ENCODE peak calls at places on chromosomes 1 and 21, in seven cellular contexts. L is Panc1; B is A673; A is tibial artery; R is CD8-positive, alpha-beta T cell; Q is stomach; E is K562. W is an unnamed sample.
A peak's percentile ranks its signal among the peaks of the same experiment; 100 is the strongest.

GRCh38 chr1:214967865-214968575 is 114.5 kb upstream of the KCNK2 start:
- DNase-seq in L (no peak), B (no peak), A (no peak), R (no peak), Q (no peak), E (no peak), W (no peak)

GRCh38 chr1:23403038-23403336 is 21.6 kb downstream of the TCEA3 start:
- DNase-seq in L (peak; percentile 48), B (peak; percentile 42), A (no peak), R (no peak), Q (peak; percentile 31), E (peak; percentile 52), W (no peak)

GRCh38 chr1:61184035-61184713 is 101.8 kb downstream of the NFIA start:
- DNase-seq in L (no peak), B (peak; percentile 95), A (peak; percentile 93), R (no peak), Q (peak; percentile 96), E (peak; percentile 78), W (peak; percentile 75)

GRCh38 chr1:101438359-101438758 is 201.5 kb downstream of the S1PR1 start:
- DNase-seq in L (peak; percentile 2), B (no peak), A (no peak), R (no peak), Q (no peak), E (no peak), W (no peak)

GRCh38 chr1:212749924-212750535 is 41.5 kb downstream of the NSL1 start:
- DNase-seq in L (peak; percentile 28), B (peak; percentile 89), A (no peak), R (no peak), Q (no peak), E (peak; percentile 64), W (no peak)

GRCh38 chr1:116769050-116769449 is 14.8 kb downstream of the CD2 start:
- DNase-seq in L (no peak), B (no peak), A (no peak), R (no peak), Q (no peak), E (no peak), W (no peak)

GRCh38 chr21:38505654-38506523 is 7.6 kb upstream of the ERG start:
- DNase-seq in L (peak; percentile 18), B (peak; percentile 68), A (no peak), R (no peak), Q (no peak), E (peak; percentile 31), W (no peak)

GRCh38 chr1:27934818-27935549 is at the start of gene SMPDL3B:
- DNase-seq in L (no peak), B (no peak), A (no peak), R (no peak), Q (peak; percentile 76), E (no peak), W (peak; percentile 76)

GRCh38 chr1:15797614-15798390 is 9.6 kb downstream of the UQCRHL start:
- DNase-seq in L (no peak), B (no peak), A (no peak), R (no peak), Q (peak; percentile 46), E (peak; percentile 11), W (no peak)

GRCh38 chr1:67227196-67227595 is 60.9 kb downstream of the IL23R start:
- DNase-seq in L (no peak), B (no peak), A (no peak), R (no peak), Q (no peak), E (no peak), W (no peak)

GRCh38 chr1:223298706-223299105 is 65.3 kb downstream of the SUSD4 start:
- DNase-seq in L (no peak), B (no peak), A (no peak), R (no peak), Q (no peak), E (no peak), W (no peak)

GRCh38 chr1:208848854-208849253 is 604.7 kb upstream of the PLXNA2 start:
- DNase-seq in L (no peak), B (no peak), A (no peak), R (no peak), Q (no peak), E (no peak), W (no peak)

GRCh38 chr1:156664949-156665411 is 12.2 kb downstream of the NES start:
- DNase-seq in L (no peak), B (no peak), A (peak; percentile 42), R (no peak), Q (no peak), E (peak; percentile 57), W (peak; percentile 58)

GRCh38 chr1:30111431-30111830 is 612.0 kb downstream of the MATN1 start:
- DNase-seq in L (no peak), B (peak; percentile 83), A (no peak), R (no peak), Q (peak; percentile 27), E (peak; percentile 69), W (peak; percentile 32)

GRCh38 chr1:186310307-186310706 is 64.7 kb downstream of the TPR start:
- DNase-seq in L (no peak), B (no peak), A (no peak), R (no peak), Q (no peak), E (no peak), W (no peak)

GRCh38 chr1:3921786-3922185 is 21.7 kb upstream of the C1orf174 start:
- DNase-seq in L (no peak), B (no peak), A (no peak), R (no peak), Q (no peak), E (no peak), W (no peak)

GRCh38 chr1:246117066-246117791 is 389.9 kb downstream of the SMYD3 start:
- DNase-seq in L (no peak), B (peak; percentile 40), A (no peak), R (peak; percentile 15), Q (peak; percentile 31), E (peak; percentile 70), W (peak; percentile 36)

GRCh38 chr1:93701619-93702018 is 20.0 kb upstream of the BCAR3 start:
- DNase-seq in L (peak; percentile 85), B (no peak), A (no peak), R (no peak), Q (peak; percentile 50), E (no peak), W (no peak)

DNA sequence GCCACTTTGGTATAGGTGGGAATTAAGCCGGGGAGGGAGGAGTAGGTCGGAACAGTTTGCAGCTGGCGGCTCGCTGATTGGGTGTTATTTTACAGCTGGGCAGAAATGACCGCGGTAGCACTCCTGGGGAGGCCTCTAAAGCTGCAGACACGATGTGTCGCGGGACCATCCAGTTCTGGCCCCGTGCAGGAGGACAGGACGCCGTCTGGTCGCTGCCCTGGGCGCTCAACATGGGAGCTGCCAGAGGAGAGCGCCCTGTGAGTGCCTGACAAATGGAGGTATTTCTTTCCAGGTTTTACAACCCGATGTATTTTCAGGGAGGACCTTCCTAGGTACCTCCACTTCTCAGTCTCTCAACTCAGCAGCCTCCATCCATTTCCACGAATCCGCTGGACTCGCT is 46.2 kb downstream of the CDC7 start:
- DNase-seq in L (no peak), B (no peak), A (no peak), R (no peak), Q (no peak), E (no peak), W (no peak)
- TF ChIP-seq CTCF in L (no peak), B (no peak), A (peak; percentile 23), R (no peak), Q (no peak), E (no peak), W (no peak)

GRCh38 chr1:37932759-37933158 is 14.1 kb downstream of the INPP5B start:
- DNase-seq in L (peak; percentile 59), B (no peak), A (no peak), R (no peak), Q (no peak), E (peak; percentile 54), W (no peak)
- H3K4me3 ChIP-seq in L (peak overlapping the region; percentile 13), B (no peak overlapping the region), A (no peak overlapping the region), R (no peak overlapping the region), Q (no peak overlapping the region), E (peak overlapping the region; percentile 82), W (no peak overlapping the region)

DNA sequence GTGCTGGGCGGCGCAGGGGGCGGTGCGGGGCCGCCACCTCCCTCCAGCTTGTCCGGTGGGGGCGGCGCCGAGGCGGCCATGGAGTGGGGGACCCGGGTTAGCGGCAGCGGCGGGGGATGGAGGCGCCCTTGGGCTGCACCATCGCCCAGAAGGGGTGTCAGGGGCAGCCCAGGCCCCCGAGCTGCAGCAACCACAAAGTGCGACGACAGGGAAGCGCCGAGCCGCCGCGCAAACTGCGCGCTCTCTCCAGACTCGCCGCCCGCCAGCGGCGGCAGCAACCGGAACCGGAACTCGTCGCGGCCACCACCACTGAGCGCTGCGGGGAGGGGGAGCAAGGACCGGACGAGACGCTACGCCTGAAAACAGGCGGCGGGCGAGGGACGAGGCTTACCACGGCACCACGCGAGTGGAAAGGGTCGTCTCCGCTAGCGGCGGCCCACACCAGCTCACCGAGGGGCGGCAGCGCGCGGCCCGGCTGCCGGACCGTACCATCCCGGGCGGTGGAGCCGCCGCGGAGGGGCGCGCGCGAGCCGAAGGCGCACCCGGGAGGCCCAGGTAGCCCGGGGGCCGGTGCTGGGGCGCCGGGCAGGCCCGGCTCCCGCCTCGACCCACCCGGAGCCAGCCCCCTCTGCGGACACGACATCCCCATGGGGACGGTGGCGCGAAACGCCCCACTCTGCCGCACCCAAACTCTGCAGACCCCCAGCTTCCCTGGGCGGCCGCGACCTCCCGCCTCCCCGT is at the start of gene PYGO2:
- DNase-seq in L (no peak), B (peak; percentile 90), A (peak; percentile 75), R (peak; percentile 62), Q (peak; percentile 81), E (peak; percentile 90), W (peak; percentile 90)
- TF ChIP-seq CTCF in L (peak; percentile 91), B (peak; percentile 66), A (peak; percentile 49), R (peak; percentile 69), Q (peak; percentile 40), E (peak; percentile 70), W (peak; percentile 23)

DNA sequence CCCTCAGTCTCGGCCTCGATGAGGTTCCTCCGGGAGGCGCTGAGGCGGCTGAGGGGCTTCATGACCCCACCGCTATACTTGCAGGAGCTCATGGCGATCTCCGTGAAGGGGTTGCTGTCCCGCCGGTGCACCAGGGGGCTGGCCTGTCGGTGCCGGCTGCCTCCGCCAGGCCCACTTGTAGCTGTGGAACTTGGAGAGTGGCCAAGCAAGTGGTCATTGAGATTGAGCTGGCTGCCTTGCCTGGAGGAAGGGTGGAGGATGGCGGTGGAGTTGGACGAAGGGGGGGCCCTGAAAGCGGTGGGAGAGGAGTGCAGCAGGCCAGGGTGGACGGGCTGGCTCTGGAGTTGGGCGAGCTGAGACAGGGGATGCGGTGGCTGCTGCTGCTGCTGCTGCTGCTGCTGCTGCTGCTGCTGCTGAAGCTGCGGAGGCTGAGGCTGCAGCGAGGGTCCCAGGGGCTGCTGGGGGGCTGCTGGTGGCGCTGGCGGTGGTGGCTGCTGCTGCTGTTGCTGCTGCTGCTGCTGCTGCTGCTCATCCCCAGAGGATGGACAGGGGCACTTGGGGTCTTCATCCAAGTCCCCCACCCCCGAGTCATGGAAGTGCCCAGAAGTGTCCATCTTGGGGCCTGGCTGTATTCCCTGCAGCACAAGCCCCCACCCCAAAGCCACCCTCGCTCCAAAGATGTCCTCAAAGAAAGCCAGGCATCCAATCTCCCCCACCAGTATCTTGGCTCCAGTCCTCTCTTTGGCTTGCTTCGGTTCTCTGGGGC is 547 bp downstream of the KCNN3 start:
- DNase-seq in L (no peak), B (no peak), A (no peak), R (no peak), Q (no peak), E (no peak), W (no peak)
- H3K4me3 ChIP-seq in L (peak overlapping the region; percentile 46), B (peak overlapping the region; percentile 43), A (peak overlapping the region; percentile 35), R (no peak overlapping the region), Q (peak overlapping the region; percentile 39), E (no peak overlapping the region), W (no peak overlapping the region)

DNA sequence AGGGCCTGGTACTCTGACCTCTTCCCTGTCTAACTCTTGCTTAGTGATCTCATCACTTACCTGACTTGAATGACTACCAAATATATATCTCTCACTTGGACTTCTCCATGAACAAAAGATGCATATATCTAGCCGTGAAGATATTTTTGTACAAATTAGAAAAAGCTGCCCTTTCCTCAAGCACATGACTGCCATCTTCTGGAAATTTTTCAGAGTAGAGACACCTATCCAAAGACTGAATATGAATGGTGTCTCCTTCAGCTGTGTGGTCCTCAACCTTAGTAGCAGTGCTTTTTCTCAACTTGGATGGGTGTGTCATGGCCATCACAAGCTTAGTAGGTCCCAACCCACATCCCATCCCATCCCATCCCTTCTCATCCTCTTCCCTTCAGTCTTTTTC is 142.3 kb downstream of the DNM3 start:
- DNase-seq in L (no peak), B (peak; percentile 45), A (no peak), R (no peak), Q (no peak), E (no peak), W (no peak)
- TF ChIP-seq CTCF in L (peak; percentile 43), B (peak; percentile 54), A (no peak), R (no peak), Q (no peak), E (peak; percentile 9), W (no peak)